ENCODE peak calls at places on chromosomes 12 and 14, in six cellular contexts. Y is A549, Q is stomach, I is right lobe of liver, F is heart left ventricle, E is IMR-90. J is an unnamed sample.

GRCh38 chr14:83291716-83292115 is 1758.1 kb upstream of the SEL1L start:
- DNase-seq in Y (no peak), Q (no peak), I (no peak), F (no peak), E (peak), J (no peak)

GRCh38 chr14:77616133-77616453 is 344 bp downstream of the SPTLC2 start:
- DNase-seq in Y (no peak), Q (no peak), I (no peak), F (no peak), E (no peak), J (no peak)

GRCh38 chr12:3490848-3491382 is at the start of gene PRMT8:
- DNase-seq in Y (no peak), Q (no peak), I (no peak), F (no peak), E (no peak), J (peak)

GRCh38 chr12:10251669-10252068 is 39.0 kb downstream of the GABARAPL1 start:
- DNase-seq in Y (no peak), Q (no peak), I (no peak), F (no peak), E (no peak), J (no peak)

GRCh38 chr14:68504861-68505260 is 288.0 kb downstream of the ZFP36L1 start:
- DNase-seq in Y (no peak), Q (no peak), I (no peak), F (no peak), E (no peak), J (no peak)

GRCh38 chr14:99388286-99388685 is 92.4 kb downstream of the SETD3 start:
- DNase-seq in Y (no peak), Q (no peak), I (no peak), F (no peak), E (no peak), J (no peak)

GRCh38 chr12:4881665-4882064 is 28.0 kb upstream of the KCNA1 start:
- DNase-seq in Y (no peak), Q (no peak), I (no peak), F (peak), E (no peak), J (no peak)

GRCh38 chr14:55553791-55554190 is 26.2 kb upstream of the KTN1 start:
- DNase-seq in Y (no peak), Q (no peak), I (no peak), F (no peak), E (no peak), J (no peak)

GRCh38 chr14:47678993-47679392 is 3.6 kb upstream of the MDGA2 start:
- DNase-seq in Y (no peak), Q (no peak), I (no peak), F (no peak), E (no peak), J (no peak)

GRCh38 chr12:52499836-52500560 is 6.9 kb upstream of the KRT6A start:
- DNase-seq in Y (no peak), Q (no peak), I (no peak), F (no peak), E (peak), J (no peak)

GRCh38 chr12:76450690-76451089 is 102.5 kb upstream of the BBS10 start:
- DNase-seq in Y (peak), Q (no peak), I (no peak), F (no peak), E (peak), J (no peak)

GRCh38 chr14:75440733-75441474 is 13.1 kb downstream of the JDP2 start:
- DNase-seq in Y (no peak), Q (peak), I (peak), F (no peak), E (peak), J (peak)

GRCh38 chr12:51217133-51217967 is 512 bp downstream of the POU6F1 start:
- DNase-seq in Y (peak), Q (peak), I (peak), F (peak), E (no peak), J (peak)

GRCh38 chr12:54172102-54172630 is 16.6 kb downstream of the SMUG1 start:
- DNase-seq in Y (no peak), Q (no peak), I (no peak), F (no peak), E (no peak), J (no peak)

GRCh38 chr14:39264057-39264456 is 30.3 kb downstream of the MIA2 start:
- DNase-seq in Y (no peak), Q (no peak), I (no peak), F (no peak), E (no peak), J (no peak)

GRCh38 chr14:39265741-39266588 is 32.2 kb downstream of the MIA2 start:
- DNase-seq in Y (no peak), Q (no peak), I (no peak), F (no peak), E (peak), J (no peak)

GRCh38 chr14:39265032-39265431 is 31.3 kb downstream of the MIA2 start:
- DNase-seq in Y (peak), Q (no peak), I (no peak), F (no peak), E (peak), J (peak)

GRCh38 chr14:39266589-39266870 is 32.8 kb downstream of the MIA2 start:
- DNase-seq in Y (peak), Q (peak), I (peak), F (peak), E (peak), J (peak)

DNA sequence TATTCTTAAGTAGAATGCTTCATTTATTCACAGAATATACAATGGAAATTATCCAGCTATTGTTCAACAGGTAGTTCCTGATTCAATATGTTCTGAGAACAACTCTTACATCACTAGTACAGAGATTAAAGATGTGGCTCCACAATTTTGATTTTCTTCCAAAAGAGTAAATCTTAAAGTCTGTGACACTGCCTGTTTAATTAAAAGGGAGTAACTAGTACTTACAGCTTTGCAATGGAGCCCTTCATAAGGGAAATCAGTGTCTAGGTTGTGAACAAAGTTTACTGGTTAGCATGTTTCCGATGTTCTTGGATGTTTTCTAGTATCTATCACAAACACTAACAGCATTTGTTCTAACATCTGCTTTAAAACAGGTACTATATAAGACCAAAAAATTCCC is 30.8 kb downstream of the MIA2 start:
- DNase-seq in Y (no peak), Q (no peak), I (no peak), F (no peak), E (no peak), J (no peak)
- H3K4me3 ChIP-seq in Y (no peak), Q (no peak), I (no peak), F (no peak), E (no peak), J (no peak)

GRCh38 chr14:104680056-104680805 is 9.2 kb upstream of the INF2 start:
- DNase-seq in Y (peak), Q (peak), I (peak), F (no peak), E (peak), J (peak)

GRCh38 chr14:104681689-104682074 is 7.7 kb upstream of the INF2 start:
- DNase-seq in Y (peak), Q (peak), I (peak), F (peak), E (peak), J (peak)

GRCh38 chr14:104683653-104684448 is 5.6 kb upstream of the INF2 start:
- DNase-seq in Y (no peak), Q (no peak), I (peak), F (no peak), E (no peak), J (no peak)

GRCh38 chr14:104680806-104681688 is 8.4 kb upstream of the INF2 start:
- DNase-seq in Y (peak), Q (peak), I (peak), F (no peak), E (peak), J (peak)

DNA sequence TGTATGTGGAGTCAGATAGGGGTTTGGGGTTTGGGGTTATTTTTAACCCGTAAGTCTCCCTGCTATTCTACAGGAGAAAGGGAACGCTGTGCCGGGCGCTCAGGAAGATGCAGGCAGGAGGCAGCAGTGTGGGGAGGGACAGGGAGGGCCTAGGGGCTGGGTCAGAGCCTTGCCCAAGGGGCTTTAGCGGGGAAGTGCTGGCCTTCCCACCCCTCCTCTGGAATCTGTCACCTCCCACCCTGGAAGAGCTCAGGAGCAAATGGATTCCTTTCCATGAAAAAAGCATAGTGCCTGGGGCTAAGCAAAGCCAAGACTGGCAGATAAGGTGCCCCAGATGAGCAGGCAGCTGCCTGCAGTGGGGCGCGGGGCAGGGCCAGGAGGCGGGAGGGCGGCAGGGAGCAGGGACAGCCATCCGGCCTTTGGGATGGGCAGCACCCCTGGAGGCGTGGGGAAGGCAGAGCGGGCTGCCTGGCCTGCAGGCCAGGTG is 7.3 kb upstream of the INF2 start:
- DNase-seq in Y (peak), Q (no peak), I (peak), F (no peak), E (no peak), J (no peak)
- TF ChIP-seq CTCF in Y (no peak), Q (no peak), I (no peak), F (no peak), E (no peak), J (no peak)

GRCh38 chr12:65740873-65741600 is 83.2 kb upstream of the HMGA2 start:
- DNase-seq in Y (peak), Q (peak), I (peak), F (peak), E (peak), J (peak)
- TF ChIP-seq POLR2A in Y (peak), Q (no peak), I (no peak), F (no peak), E (peak), J (no peak)

DNA sequence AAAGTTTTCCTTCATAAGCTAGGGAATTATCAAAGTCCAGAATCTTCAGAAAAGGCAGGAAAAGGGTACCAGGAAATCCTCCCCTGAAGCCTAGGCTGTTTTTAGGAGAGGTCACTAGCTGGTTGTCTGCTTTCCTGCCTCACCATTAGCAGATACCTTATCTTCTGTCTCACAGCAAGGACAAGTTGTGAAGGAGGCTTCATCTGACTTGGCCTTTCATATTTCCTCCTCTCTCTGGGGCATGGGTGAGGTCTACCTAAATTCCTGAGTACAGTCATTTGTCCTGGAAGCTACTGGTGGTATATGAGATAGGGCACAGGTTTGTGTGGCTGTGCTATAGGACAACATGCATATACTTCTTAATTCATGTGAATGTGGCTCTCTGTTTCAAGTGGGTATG is 2.3 kb downstream of the FOXJ2 start:
- DNase-seq in Y (no peak), Q (no peak), I (no peak), F (no peak), E (no peak), J (no peak)
- H3K4me3 ChIP-seq in Y (no peak), Q (peak), I (no peak), F (no peak), E (peak), J (no peak)

GRCh38 chr12:119700078-119700477 is 32.1 kb downstream of the PRKAB1 start:
- DNase-seq in Y (no peak), Q (no peak), I (no peak), F (no peak), E (no peak), J (no peak)

GRCh38 chr12:119695034-119695433 is 27.1 kb downstream of the PRKAB1 start:
- DNase-seq in Y (peak), Q (no peak), I (no peak), F (no peak), E (no peak), J (no peak)

GRCh38 chr12:119704065-119704747 is 36.3 kb downstream of the PRKAB1 start:
- DNase-seq in Y (no peak), Q (no peak), I (no peak), F (peak), E (peak), J (no peak)

GRCh38 chr12:119696943-119697342 is 29.0 kb downstream of the PRKAB1 start:
- DNase-seq in Y (no peak), Q (no peak), I (no peak), F (no peak), E (no peak), J (no peak)

DNA sequence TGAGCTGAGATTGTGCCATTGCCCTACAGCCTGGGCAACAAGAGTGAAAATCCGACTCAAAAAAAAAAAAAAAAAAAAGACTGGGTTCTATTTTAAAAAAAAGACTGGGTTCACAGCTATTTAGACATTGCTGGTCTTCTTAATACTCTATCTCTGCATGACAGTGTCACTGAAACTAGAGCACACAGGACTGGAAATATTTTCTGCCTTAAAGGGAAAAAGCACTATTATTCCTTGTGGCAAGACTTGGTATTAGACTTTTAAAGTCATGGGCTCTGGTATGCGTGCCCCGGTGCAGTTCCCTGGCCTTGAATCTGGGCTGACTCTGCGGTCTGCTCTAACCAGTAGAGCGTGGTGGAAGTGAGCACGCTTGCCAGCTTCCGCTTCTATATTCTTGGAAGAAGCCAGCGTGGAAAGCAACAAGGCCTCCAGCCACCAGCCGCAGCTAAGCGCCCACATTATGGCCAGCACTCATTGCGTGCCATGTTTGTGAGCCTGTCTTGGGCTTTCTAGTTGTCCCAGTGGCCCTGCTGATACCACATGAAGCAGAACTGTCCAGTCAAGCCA is 31.3 kb downstream of the PRKAB1 start:
- DNase-seq in Y (no peak), Q (no peak), I (no peak), F (no peak), E (no peak), J (no peak)
- TF ChIP-seq CTCF in Y (no peak), Q (no peak), I (no peak), F (no peak), E (no peak), J (no peak)

GRCh38 chr12:112011685-112012084 is 1.3 kb downstream of the TMEM116 start:
- DNase-seq in Y (no peak), Q (no peak), I (no peak), F (no peak), E (no peak), J (no peak)

GRCh38 chr12:112010415-112011344 is 2.3 kb downstream of the TMEM116 start:
- DNase-seq in Y (no peak), Q (no peak), I (no peak), F (no peak), E (no peak), J (no peak)

GRCh38 chr12:112012775-112013600 is at the start of the genes ERP29 and TMEM116:
- DNase-seq in Y (peak), Q (peak), I (peak), F (peak), E (peak), J (peak)

GRCh38 chr12:112015938-112016337 is 2.7 kb downstream of the ERP29 start:
- DNase-seq in Y (no peak), Q (no peak), I (no peak), F (no peak), E (no peak), J (no peak)

GRCh38 chr12:112013601-112014402 is 576 bp downstream of the ERP29 start:
- DNase-seq in Y (peak), Q (peak), I (peak), F (peak), E (peak), J (peak)
- TF ChIP-seq POLR2A in Y (peak), Q (no peak), I (no peak), F (no peak), E (no peak), J (peak)

DNA sequence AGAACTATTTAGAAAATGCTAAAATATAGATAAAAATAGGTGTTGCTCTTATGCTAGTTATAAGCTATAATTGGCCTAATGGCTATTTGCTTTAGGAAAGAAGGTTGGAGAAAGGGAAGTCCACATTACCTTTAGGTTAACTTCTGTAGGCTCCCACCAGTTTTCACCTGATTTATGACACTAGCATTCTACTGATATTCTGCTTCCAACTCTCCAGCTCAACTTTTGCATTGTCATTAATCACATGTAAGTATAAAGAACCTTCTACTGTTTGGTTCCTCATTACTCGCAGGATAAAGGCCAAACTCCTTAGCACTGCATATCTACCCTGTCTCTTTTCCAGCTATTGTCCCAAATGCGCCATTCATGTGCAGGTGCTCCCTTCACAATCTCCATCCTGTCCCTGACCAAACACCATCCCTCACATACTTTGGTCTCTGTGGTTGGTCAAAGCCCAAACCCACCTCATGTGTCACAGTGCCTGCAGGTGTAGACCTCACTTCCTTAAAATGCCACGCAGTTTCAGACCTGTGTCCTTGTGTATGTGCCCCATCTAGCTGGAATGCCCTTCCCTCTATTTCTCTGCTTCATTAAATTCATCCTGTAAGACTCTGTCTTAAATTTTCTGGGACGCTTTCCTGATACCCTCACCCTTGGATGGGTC is 3.3 kb downstream of the DDHD1 start:
- DNase-seq in Y (no peak), Q (no peak), I (no peak), F (no peak), E (no peak), J (no peak)
- H3K4me3 ChIP-seq in Y (no peak), Q (no peak), I (no peak), F (no peak), E (no peak), J (no peak)

J was measured in body of pancreas.